ENCODE peak calls at places on chromosomes 3 and 15, in five cellular contexts. One of them, this sample, is unnamed. For H3K4me1, the result is how much of the 10 kb centered on the place peaks cover.

GRCh38 chr3:139173372-139174108 is 128.8 kb upstream of the PRR23C start:
- DNase-seq in H1: no peak
- DNase-seq in endothelial cell of umbilical vein: peak
- DNase-seq in spleen: no peak
- DNase-seq in HCT116: no peak
- DNase-seq in this sample: no peak

GRCh38 chr3:16066975-16067374 is 107.5 kb upstream of the GALNT15 start:
- DNase-seq in H1: no peak
- DNase-seq in HCT116: no peak
- DNase-seq in endothelial cell of umbilical vein: no peak
- DNase-seq in spleen: no peak
- DNase-seq in this sample: no peak

GRCh38 chr3:37050242-37050641 is 56.9 kb downstream of the MLH1 start:
- DNase-seq in spleen: no peak
- DNase-seq in HCT116: no peak
- DNase-seq in H1: no peak
- DNase-seq in endothelial cell of umbilical vein: no peak
- DNase-seq in this sample: no peak

GRCh38 chr15:65087873-65088642 is 11.5 kb downstream of the KBTBD13 start:
- DNase-seq in endothelial cell of umbilical vein: no peak
- DNase-seq in spleen: no peak
- DNase-seq in HCT116: no peak
- DNase-seq in H1: no peak
- DNase-seq in this sample: peak

GRCh38 chr3:191235331-191236314 is 36.6 kb downstream of the OSTN start:
- DNase-seq in spleen: no peak
- DNase-seq in HCT116: no peak
- DNase-seq in endothelial cell of umbilical vein: no peak
- DNase-seq in H1: no peak
- DNase-seq in this sample: no peak

GRCh38 chr3:9916346-9916733 is 558 bp upstream of the IL17RC start:
- DNase-seq in H1: no peak
- DNase-seq in endothelial cell of umbilical vein: no peak
- DNase-seq in spleen: peak
- DNase-seq in HCT116: no peak
- DNase-seq in this sample: no peak

GRCh38 chr3:8769088-8769822 is at the start of gene OXTR:
- DNase-seq in endothelial cell of umbilical vein: peak
- DNase-seq in HCT116: no peak
- DNase-seq in H1: peak
- DNase-seq in spleen: peak
- DNase-seq in this sample: no peak

GRCh38 chr3:48428863-48429415 is 947 bp downstream of the PLXNB1 start:
- DNase-seq in H1: peak
- DNase-seq in endothelial cell of umbilical vein: peak
- DNase-seq in HCT116: no peak
- DNase-seq in spleen: no peak
- DNase-seq in this sample: peak

GRCh38 chr15:29569533-29570092 is 252.7 kb downstream of the TJP1 start:
- DNase-seq in HCT116: no peak
- DNase-seq in spleen: no peak
- DNase-seq in H1: peak
- DNase-seq in endothelial cell of umbilical vein: no peak
- DNase-seq in this sample: no peak

GRCh38 chr3:177134811-177135210 is 62.5 kb downstream of the TBL1XR1 start:
- DNase-seq in H1: no peak
- DNase-seq in endothelial cell of umbilical vein: no peak
- DNase-seq in spleen: no peak
- DNase-seq in HCT116: no peak
- DNase-seq in this sample: no peak

GRCh38 chr3:183816681-183817080 is 8.7 kb downstream of the MAP6D1 start:
- DNase-seq in HCT116: no peak
- DNase-seq in H1: no peak
- DNase-seq in endothelial cell of umbilical vein: no peak
- DNase-seq in spleen: no peak
- DNase-seq in this sample: no peak

GRCh38 chr3:72031581-72031980 is 246.6 kb upstream of the PROK2 start:
- DNase-seq in spleen: peak
- DNase-seq in H1: no peak
- DNase-seq in HCT116: no peak
- DNase-seq in endothelial cell of umbilical vein: no peak
- DNase-seq in this sample: peak

GRCh38 chr3:32890420-32891276 is 60.8 kb upstream of the CCR4 start:
- DNase-seq in endothelial cell of umbilical vein: no peak
- DNase-seq in spleen: no peak
- DNase-seq in H1: no peak
- DNase-seq in HCT116: no peak
- DNase-seq in this sample: no peak

GRCh38 chr3:10810376-10810775 is 5.7 kb upstream of the SLC6A11 start:
- DNase-seq in HCT116: no peak
- DNase-seq in H1: no peak
- DNase-seq in endothelial cell of umbilical vein: no peak
- DNase-seq in spleen: no peak
- DNase-seq in this sample: no peak

GRCh38 chr3:122825460-122825859 is 30.6 kb downstream of the SLC49A4 start:
- DNase-seq in spleen: no peak
- DNase-seq in H1: no peak
- DNase-seq in HCT116: no peak
- DNase-seq in endothelial cell of umbilical vein: no peak
- DNase-seq in this sample: no peak

GRCh38 chr15:59879506-59879905 is 124.6 kb upstream of the FOXB1 start:
- DNase-seq in H1: no peak
- DNase-seq in HCT116: no peak
- DNase-seq in endothelial cell of umbilical vein: peak
- DNase-seq in spleen: no peak
- DNase-seq in this sample: no peak

GRCh38 chr3:39413691-39414420 is 7.3 kb downstream of the RPSA start:
- DNase-seq in spleen: no peak
- DNase-seq in HCT116: no peak
- DNase-seq in H1: no peak
- DNase-seq in endothelial cell of umbilical vein: no peak
- DNase-seq in this sample: no peak

GRCh38 chr3:171113716-171114115 is 87.2 kb upstream of the SLC2A2 start:
- DNase-seq in HCT116: no peak
- DNase-seq in H1: no peak
- DNase-seq in endothelial cell of umbilical vein: no peak
- DNase-seq in spleen: no peak
- DNase-seq in this sample: no peak

GRCh38 chr3:194871864-194872668 is 186.4 kb downstream of the FAM43A start:
- DNase-seq in spleen: no peak
- DNase-seq in HCT116: peak
- DNase-seq in endothelial cell of umbilical vein: no peak
- DNase-seq in H1: no peak
- DNase-seq in this sample: no peak

GRCh38 chr3:52109556-52110380 is 44.5 kb downstream of the POC1A start:
- DNase-seq in endothelial cell of umbilical vein: peak
- DNase-seq in HCT116: no peak
- DNase-seq in spleen: peak
- DNase-seq in H1: no peak
- DNase-seq in this sample: no peak

GRCh38 chr3:32109256-32109655 is 2.8 kb downstream of the GPD1L start:
- DNase-seq in endothelial cell of umbilical vein: peak
- DNase-seq in spleen: no peak
- DNase-seq in HCT116: no peak
- DNase-seq in H1: no peak
- DNase-seq in this sample: no peak

GRCh38 chr3:157376596-157377300 is 59.9 kb upstream of the PTX3 start:
- DNase-seq in spleen: no peak
- DNase-seq in endothelial cell of umbilical vein: no peak
- DNase-seq in H1: no peak
- DNase-seq in HCT116: no peak
- DNase-seq in this sample: no peak

GRCh38 chr3:156811092-156811862 is 14.9 kb upstream of the LEKR1 start:
- DNase-seq in endothelial cell of umbilical vein: peak
- DNase-seq in spleen: no peak
- DNase-seq in HCT116: no peak
- DNase-seq in H1: no peak
- DNase-seq in this sample: no peak

GRCh38 chr3:152909180-152909883 is 74.4 kb downstream of the P2RY1 start:
- DNase-seq in spleen: no peak
- DNase-seq in HCT116: no peak
- DNase-seq in H1: no peak
- DNase-seq in endothelial cell of umbilical vein: peak
- DNase-seq in this sample: no peak

GRCh38 chr3:106826861-106827311 is 550.4 kb upstream of the CCDC54 start:
- DNase-seq in spleen: no peak
- DNase-seq in H1: no peak
- DNase-seq in endothelial cell of umbilical vein: peak
- DNase-seq in HCT116: no peak
- DNase-seq in this sample: no peak

GRCh38 chr15:90620379-90621134 is 90.8 kb downstream of the CRTC3 start:
- DNase-seq in HCT116: no peak
- DNase-seq in spleen: no peak
- DNase-seq in endothelial cell of umbilical vein: peak
- DNase-seq in H1: no peak
- DNase-seq in this sample: no peak

GRCh38 chr3:108089544-108089943 is 1.3 kb downstream of the CD47 start:
- DNase-seq in H1: no peak
- DNase-seq in endothelial cell of umbilical vein: peak
- DNase-seq in HCT116: no peak
- DNase-seq in spleen: no peak
- DNase-seq in this sample: no peak

GRCh38 chr3:194089357-194090177 is 46.4 kb upstream of the HES1 start:
- DNase-seq in H1: no peak
- DNase-seq in spleen: peak
- DNase-seq in HCT116: peak
- DNase-seq in endothelial cell of umbilical vein: peak
- DNase-seq in this sample: peak

GRCh38 chr3:130971208-130971607 is 55.4 kb downstream of the ASTE1 start:
- DNase-seq in HCT116: no peak
- DNase-seq in H1: no peak
- DNase-seq in spleen: no peak
- DNase-seq in endothelial cell of umbilical vein: no peak
- DNase-seq in this sample: no peak

GRCh38 chr3:192883512-192883911 is 34.1 kb downstream of the MB21D2 start:
- DNase-seq in endothelial cell of umbilical vein: no peak
- DNase-seq in spleen: no peak
- DNase-seq in H1: no peak
- DNase-seq in HCT116: no peak
- DNase-seq in this sample: no peak
- H3K4me1 ChIP-seq in endothelial cell of umbilical vein: half or more
- H3K4me1 ChIP-seq in spleen: under half
- H3K4me1 ChIP-seq in H1: under half
- H3K4me1 ChIP-seq in HCT116: under half
- H3K4me1 ChIP-seq in this sample: under half

DNA sequence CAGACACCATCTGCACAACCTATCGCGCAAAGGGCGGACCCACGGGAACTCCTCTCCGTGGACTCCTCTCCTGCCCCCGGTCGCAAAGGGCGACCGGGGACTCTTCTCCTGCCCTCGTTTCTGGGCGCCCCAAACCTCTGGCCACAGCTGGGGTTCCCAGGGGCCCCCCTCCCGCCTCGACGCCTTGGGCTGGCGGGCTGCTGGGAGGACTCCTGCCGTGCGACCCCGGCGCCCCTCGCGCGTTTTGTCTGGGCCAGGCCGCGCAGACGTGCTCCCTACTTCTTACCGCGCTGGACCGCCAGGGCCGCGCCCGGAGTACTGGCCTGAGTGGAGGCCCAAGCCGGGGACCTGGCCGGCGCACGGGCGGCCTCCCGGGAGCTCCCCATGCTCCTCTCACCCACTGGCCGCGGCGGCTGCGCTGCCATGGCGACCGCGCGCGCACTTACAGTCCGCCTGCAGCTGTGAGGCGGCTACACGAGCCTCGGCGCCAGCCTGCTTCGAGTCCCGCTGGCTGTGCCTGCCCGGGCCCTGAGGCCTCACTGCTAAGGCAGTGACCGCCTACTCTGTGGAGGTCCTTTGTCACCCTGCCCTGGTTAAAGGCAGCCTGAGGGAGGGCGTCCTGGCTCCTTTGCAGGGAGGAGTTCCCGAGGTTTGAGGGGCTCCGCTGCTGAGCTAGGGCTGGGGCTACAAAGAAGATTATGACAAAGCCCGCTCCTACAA is 386 bp upstream of the LRRIQ4 start:
- DNase-seq in spleen: peak
- DNase-seq in endothelial cell of umbilical vein: peak
- DNase-seq in HCT116: no peak
- DNase-seq in H1: peak
- DNase-seq in this sample: peak
- TF ChIP-seq POLR2A in spleen: no peak
- TF ChIP-seq POLR2A in endothelial cell of umbilical vein: no peak
- TF ChIP-seq POLR2A in HCT116: no peak
- TF ChIP-seq POLR2A in H1: no peak
- TF ChIP-seq POLR2A in this sample: peak

DNA sequence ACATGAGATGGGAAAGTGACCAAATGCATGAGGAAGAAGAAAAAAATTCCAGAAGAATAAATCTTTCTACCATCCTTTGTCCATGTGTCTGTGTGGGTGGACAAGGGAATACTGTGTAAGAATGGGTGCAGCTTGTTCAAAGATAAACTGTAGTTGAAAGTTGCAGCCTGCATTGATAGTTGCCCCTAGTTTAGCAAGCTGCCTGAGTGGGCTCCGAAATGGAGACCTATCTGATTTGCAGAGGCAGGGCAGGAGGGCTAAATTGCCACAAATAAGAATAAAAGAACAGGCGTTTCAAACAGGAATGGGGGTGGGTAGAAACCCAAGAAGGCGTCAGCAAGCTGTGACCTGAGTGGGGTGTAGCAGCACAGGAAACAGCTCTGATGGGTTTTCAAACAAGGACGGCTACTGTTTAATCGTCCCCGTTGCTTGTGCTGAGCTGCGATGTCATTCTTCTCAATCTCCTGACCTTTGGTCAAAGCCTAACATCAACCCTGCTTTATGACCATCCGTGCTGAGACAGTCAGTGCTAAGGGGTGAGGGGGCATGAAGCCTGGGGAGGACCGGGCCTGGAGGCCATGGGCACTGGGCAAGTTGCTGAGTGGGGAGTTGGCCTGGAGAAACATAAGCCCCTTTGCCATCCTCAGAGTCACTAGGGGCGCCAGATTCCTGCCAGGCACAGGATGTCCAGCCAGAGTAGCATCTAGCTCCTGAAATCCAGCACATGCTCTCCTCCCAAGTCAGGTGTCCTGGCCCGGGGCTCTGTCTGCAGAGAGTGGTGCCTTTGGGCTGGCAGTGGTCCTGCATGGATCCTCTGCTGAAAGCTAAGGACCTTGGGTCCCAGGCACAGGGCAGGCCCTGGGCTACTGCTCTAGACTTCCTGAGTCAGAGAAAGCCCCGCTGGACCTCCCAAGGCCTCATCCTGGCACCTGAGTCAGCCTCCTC is 19.2 kb upstream of the C15orf39 start:
- DNase-seq in H1: no peak
- DNase-seq in HCT116: no peak
- DNase-seq in spleen: no peak
- DNase-seq in endothelial cell of umbilical vein: no peak
- DNase-seq in this sample: no peak
- TF ChIP-seq POLR2AphosphoS5 in H1: no peak
- TF ChIP-seq POLR2AphosphoS5 in HCT116: no peak
- TF ChIP-seq POLR2AphosphoS5 in spleen: no peak
- TF ChIP-seq POLR2AphosphoS5 in endothelial cell of umbilical vein: no peak
- TF ChIP-seq POLR2AphosphoS5 in this sample: no peak

DNA sequence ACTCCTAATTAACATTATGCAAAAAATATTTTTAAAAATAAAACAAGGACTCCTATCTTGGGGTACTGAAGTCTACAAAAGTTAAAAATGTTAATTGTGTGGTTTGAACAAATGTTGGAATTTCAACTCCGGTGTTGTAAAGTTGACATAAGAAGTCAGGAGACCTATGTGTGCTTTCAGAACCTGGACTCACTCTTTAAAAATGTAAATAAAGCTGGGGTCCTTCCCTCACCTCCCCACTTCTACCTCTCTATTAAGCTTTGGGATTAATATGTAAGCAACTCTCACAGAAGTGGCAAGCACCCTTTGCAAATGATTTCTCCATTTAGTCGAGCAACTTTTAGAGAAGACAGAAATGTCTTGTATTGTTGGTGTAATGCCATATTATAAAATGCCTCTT is 11.9 kb downstream of the MEIS2 start:
- DNase-seq in endothelial cell of umbilical vein: no peak
- DNase-seq in spleen: no peak
- DNase-seq in H1: no peak
- DNase-seq in HCT116: no peak
- DNase-seq in this sample: no peak
- H3K4me1 ChIP-seq in endothelial cell of umbilical vein: under half
- H3K4me1 ChIP-seq in spleen: under half
- H3K4me1 ChIP-seq in H1: under half
- H3K4me1 ChIP-seq in HCT116: under half
- H3K4me1 ChIP-seq in this sample: under half